ENCODE peak calls at places on chromosomes 7 and 10, in six cellular contexts. M is neural progenitor cell, T is OCI-LY7, I is foreskin keratinocyte, V is GM23248, E is Panc1. R is an unnamed sample.
A peak's percentile ranks its signal among the peaks of the same experiment; 100 is the strongest.

GRCh38 chr7:139451638-139452037 is 31.8 kb downstream of the KLRG2 start:
- DNase-seq in M (no peak), T (no peak), I (no peak), V (peak; percentile 47), E (no peak), R (peak; percentile 49)

GRCh38 chr10:118568327-118568848 is 27.1 kb downstream of the PRLHR start:
- DNase-seq in M (peak; percentile 76), T (peak; percentile 70), I (no peak), V (peak; percentile 74), E (peak; percentile 17), R (no peak)

GRCh38 chr10:93235686-93236085 is 162.0 kb downstream of the CYP26A1 start:
- DNase-seq in M (no peak), T (no peak), I (no peak), V (peak; percentile 80), E (no peak), R (no peak)

GRCh38 chr10:97406064-97406463 is 4.9 kb upstream of the RRP12 start:
- DNase-seq in M (no peak), T (no peak), I (no peak), V (no peak), E (no peak), R (no peak)

GRCh38 chr7:79199961-79200360 is 253.5 kb downstream of the MAGI2 start:
- DNase-seq in M (no peak), T (no peak), I (no peak), V (peak; percentile 53), E (no peak), R (no peak)

GRCh38 chr7:70460562-70460961 is 671.4 kb upstream of the GALNT17 start:
- DNase-seq in M (no peak), T (no peak), I (no peak), V (no peak), E (no peak), R (no peak)

GRCh38 chr10:56973766-56974165 is 612.7 kb upstream of the ZWINT start:
- DNase-seq in M (no peak), T (no peak), I (no peak), V (no peak), E (no peak), R (no peak)

GRCh38 chr10:12797471-12798262 is 203.8 kb downstream of the CCDC3 start:
- DNase-seq in M (no peak), T (no peak), I (no peak), V (no peak), E (no peak), R (no peak)

GRCh38 chr7:30596043-30596641 is 1.5 kb downstream of the GARS1 start:
- DNase-seq in M (peak; percentile 15), T (peak; percentile 81), I (no peak), V (peak; percentile 77), E (peak; percentile 32), R (no peak)

GRCh38 chr7:15921576-15921975 is 235.1 kb upstream of the MEOX2 start:
- DNase-seq in M (no peak), T (no peak), I (peak; percentile 34), V (peak; percentile 87), E (no peak), R (no peak)

GRCh38 chr7:137324796-137325700 is 18.5 kb downstream of the PTN start:
- DNase-seq in M (no peak), T (no peak), I (no peak), V (no peak), E (no peak), R (no peak)

GRCh38 chr10:127148066-127148932 is 48.1 kb downstream of the INSYN2A start:
- DNase-seq in M (no peak), T (no peak), I (peak; percentile 65), V (peak; percentile 93), E (peak; percentile 89), R (no peak)
- H3K27ac ChIP-seq in M (no peak overlapping the region), T (no peak overlapping the region), I (peak overlapping the region; percentile 69), V (peak overlapping the region; percentile 98), E (no peak overlapping the region), R (peak overlapping the region; percentile 84)

DNA sequence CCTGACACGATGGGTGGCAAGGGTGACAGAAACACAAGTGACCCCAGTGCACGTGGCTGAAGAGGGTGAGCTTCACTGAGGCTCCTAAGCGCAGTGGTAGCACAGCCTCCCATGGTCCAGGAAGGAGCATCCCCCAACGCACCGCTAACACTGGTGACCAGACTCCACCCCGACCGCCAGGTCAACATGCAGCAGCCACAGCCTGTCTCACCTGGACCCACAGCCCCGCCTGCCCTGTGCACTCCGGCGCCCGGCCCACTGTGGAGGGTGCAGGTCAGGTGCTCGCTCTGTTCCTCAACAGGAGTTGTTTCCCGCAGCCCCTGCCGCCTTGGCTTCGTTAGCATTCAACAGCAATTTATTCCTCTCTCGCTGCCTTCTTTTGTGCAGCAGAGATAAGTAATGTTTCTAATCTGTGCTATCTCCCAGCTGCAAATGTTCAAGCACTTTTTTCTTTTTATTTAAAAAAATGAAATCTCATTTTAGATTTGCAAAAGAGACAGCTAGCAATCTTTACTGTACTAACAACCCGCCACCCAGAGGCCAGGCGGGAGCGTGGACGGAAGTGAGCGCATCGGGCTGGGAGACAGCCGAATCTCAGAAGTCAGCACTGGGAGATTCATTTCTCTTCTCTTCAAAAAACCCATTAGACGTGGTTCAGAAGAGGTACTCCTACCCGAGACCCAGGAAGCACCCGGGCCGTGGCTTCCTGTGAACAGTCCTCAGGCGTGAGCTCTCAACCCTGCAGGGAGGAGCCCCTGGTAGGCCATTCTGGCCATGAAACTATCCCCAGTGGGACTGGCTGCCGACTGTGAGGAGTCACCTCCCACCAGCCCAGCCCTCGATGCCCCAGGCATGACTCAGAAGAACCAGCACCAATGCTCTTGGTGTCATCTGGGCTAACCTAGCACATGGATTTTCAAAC is 133.4 kb downstream of the MAD1L1 start:
- DNase-seq in M (no peak), T (peak; percentile 58), I (no peak), V (peak; percentile 88), E (no peak), R (no peak)
- H3K27ac ChIP-seq in M (no peak overlapping the region), T (peak overlapping the region; percentile 83), I (no peak overlapping the region), V (peak overlapping the region; percentile 17), E (no peak overlapping the region), R (no peak overlapping the region)

GRCh38 chr10:75544923-75545322 is 113.5 kb downstream of the LRMDA start:
- DNase-seq in M (no peak), T (no peak), I (no peak), V (peak; percentile 58), E (no peak), R (no peak)
- H3K27ac ChIP-seq in M (no peak overlapping the region), T (no peak overlapping the region), I (no peak overlapping the region), V (peak overlapping the region; percentile 34), E (no peak overlapping the region), R (no peak overlapping the region)

GRCh38 chr10:26440091-26440445 is 1.9 kb downstream of the APBB1IP start:
- DNase-seq in M (no peak), T (peak; percentile 24), I (no peak), V (peak; percentile 26), E (no peak), R (no peak)
- H3K27ac ChIP-seq in M (no peak overlapping the region), T (peak overlapping the region; percentile 92), I (no peak overlapping the region), V (peak overlapping the region; percentile 87), E (no peak overlapping the region), R (no peak overlapping the region)

DNA sequence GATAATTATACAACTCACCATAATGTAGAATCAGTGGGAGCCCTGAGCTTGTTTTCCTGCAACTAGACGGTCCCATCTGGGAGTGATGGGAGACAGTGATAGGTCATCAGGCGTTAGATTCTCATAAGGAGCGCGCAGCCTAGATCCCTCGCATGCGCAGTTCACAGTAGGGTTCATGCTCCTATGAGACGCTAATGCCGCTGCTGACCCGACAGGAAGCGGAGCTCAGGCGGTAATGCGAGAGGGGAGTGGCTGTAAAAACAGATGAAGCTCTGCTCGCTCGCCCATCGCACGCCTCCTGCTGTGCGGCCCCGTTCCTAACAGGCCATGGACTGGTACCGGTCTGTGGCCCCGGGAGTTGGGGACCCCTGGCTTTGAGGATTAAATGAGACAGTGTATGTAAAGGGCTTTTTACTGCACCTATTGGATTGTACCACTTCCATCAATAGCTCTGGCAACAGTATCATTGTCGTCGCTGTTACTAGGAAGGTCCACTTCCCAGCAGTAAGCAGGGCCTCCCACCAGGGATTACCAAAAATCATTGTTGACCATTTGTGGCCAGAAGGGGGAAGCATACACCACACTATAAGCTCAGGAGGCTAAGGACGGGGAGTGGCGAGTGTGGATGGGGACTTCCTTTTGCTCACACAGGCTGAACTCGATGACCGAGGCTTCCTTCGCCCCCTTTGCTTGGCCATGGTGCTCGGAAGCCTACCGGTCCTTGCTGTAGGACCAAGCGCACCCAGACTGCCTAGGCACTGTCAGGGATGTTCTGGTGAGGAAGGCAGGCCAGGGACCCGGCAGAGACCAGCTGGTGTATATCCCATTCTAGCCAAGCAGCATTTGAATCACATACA is 26.4 kb downstream of the AKR1B1 start:
- DNase-seq in M (peak; percentile 90), T (peak; percentile 79), I (peak; percentile 73), V (peak; percentile 95), E (peak; percentile 94), R (peak; percentile 77)
- H3K27ac ChIP-seq in M (no peak overlapping the region), T (no peak overlapping the region), I (no peak overlapping the region), V (peak overlapping the region; percentile 82), E (peak overlapping the region; percentile 62), R (peak overlapping the region; percentile 69)

GRCh38 chr7:74475243-74475986 is 21.7 kb downstream of the GTF2IRD1 start:
- DNase-seq in M (no peak), T (peak; percentile 83), I (no peak), V (no peak), E (no peak), R (no peak)

GRCh38 chr7:74475987-74476350 is 22.3 kb downstream of the GTF2IRD1 start:
- DNase-seq in M (no peak), T (no peak), I (no peak), V (peak; percentile 22), E (no peak), R (no peak)

GRCh38 chr7:74478671-74479065 is 25.0 kb downstream of the GTF2IRD1 start:
- DNase-seq in M (no peak), T (no peak), I (no peak), V (no peak), E (no peak), R (no peak)

GRCh38 chr7:74476546-74477095 is 22.9 kb downstream of the GTF2IRD1 start:
- DNase-seq in M (no peak), T (no peak), I (no peak), V (no peak), E (no peak), R (no peak)

GRCh38 chr7:74477188-74477587 is 23.5 kb downstream of the GTF2IRD1 start:
- DNase-seq in M (no peak), T (no peak), I (no peak), V (no peak), E (no peak), R (no peak)
- H3K27ac ChIP-seq in M (no peak overlapping the region), T (no peak overlapping the region), I (no peak overlapping the region), V (peak overlapping the region; percentile 98), E (peak overlapping the region; percentile 72), R (peak overlapping the region; percentile 88)

GRCh38 chr7:946256-946996 is 8.1 kb downstream of the ADAP1 start:
- DNase-seq in M (no peak), T (no peak), I (no peak), V (no peak), E (no peak), R (no peak)
- H3K27ac ChIP-seq in M (no peak overlapping the region), T (no peak overlapping the region), I (no peak overlapping the region), V (no peak overlapping the region), E (no peak overlapping the region), R (no peak overlapping the region)

DNA sequence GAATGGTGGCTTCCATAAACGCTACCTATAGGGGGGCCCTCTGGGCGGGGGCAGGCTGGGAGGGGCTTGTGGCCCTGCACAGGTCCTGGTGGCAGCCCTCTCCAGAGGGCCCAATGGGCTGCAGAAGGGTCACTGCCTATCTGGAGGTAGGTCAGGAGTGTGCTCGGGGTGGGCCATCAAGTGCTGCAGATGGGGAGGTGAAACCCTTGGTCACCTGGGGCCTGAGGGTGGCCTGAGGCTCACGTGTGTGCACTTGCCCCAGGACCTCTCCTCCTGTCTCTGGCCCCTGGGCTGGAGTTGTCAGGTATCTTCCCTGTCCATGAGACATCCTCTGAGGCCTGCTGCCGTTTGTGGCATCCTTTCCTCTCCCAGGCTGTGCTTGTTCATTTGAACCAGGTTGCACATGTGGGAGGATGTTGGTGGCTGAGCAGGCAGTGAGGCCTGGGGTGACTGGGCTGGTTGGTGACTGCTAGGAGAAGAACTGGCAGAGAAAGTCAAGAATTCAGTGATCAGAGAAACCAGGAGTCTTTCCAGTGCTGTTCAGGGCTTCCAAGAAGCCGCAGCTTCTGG is 21.1 kb upstream of the SH2D4B start:
- DNase-seq in M (no peak), T (no peak), I (no peak), V (no peak), E (no peak), R (no peak)
- H3K27ac ChIP-seq in M (no peak overlapping the region), T (no peak overlapping the region), I (no peak overlapping the region), V (no peak overlapping the region), E (no peak overlapping the region), R (peak overlapping the region; percentile 18)